ENCODE peak calls at places on chromosomes 3 and 15, in eight cellular contexts. A, P, C, R, U, J, V and Q are unnamed samples.

GRCh38 chr3:65748326-65748725 is 290.4 kb downstream of the MAGI1 start:
- DNase-seq in J (no peak), A (no peak), C (no peak), V (no peak), U (no peak), R (no peak), P (no peak), Q (no peak)

GRCh38 chr3:58112185-58112535 is 98.6 kb downstream of the DNASE1L3 start:
- DNase-seq in R (no peak), C (no peak), U (no peak), A (no peak), P (no peak), V (no peak), J (no peak), Q (no peak)

GRCh38 chr15:96285306-96285705 is 45.2 kb upstream of the NR2F2 start:
- DNase-seq in U (peak; percentile 84), A (no peak), J (no peak), P (no peak), R (no peak), V (no peak), C (no peak), Q (no peak)

GRCh38 chr3:143514874-143515273 is 333.4 kb downstream of the SLC9A9 start:
- DNase-seq in V (no peak), U (no peak), J (no peak), R (no peak), P (no peak), A (no peak), C (no peak), Q (no peak)

GRCh38 chr3:114231616-114232015 is 5.8 kb downstream of the ZNF80 start:
- DNase-seq in P (no peak), U (no peak), R (no peak), A (no peak), V (no peak), J (no peak), C (no peak), Q (no peak)

GRCh38 chr3:64341355-64341754 is 116.1 kb upstream of the PRICKLE2 start:
- DNase-seq in A (no peak), U (peak; percentile 86), P (no peak), V (no peak), C (no peak), R (no peak), J (no peak), Q (no peak)

GRCh38 chr3:11635671-11636371 is 7.9 kb downstream of the VGLL4 start:
- DNase-seq in P (no peak), V (no peak), C (no peak), U (no peak), R (no peak), A (no peak), J (no peak), Q (no peak)

GRCh38 chr3:152251916-152252315 is 16.8 kb upstream of the MBNL1 start:
- DNase-seq in U (no peak), J (no peak), P (no peak), C (no peak), R (no peak), V (no peak), A (no peak), Q (no peak)

GRCh38 chr15:38642689-38643270 is 78.2 kb upstream of the RASGRP1 start:
- DNase-seq in J (no peak), A (no peak), U (no peak), V (no peak), R (no peak), P (no peak), C (no peak), Q (no peak)

GRCh38 chr3:179179979-179180758 is 32.0 kb downstream of the PIK3CA start:
- DNase-seq in C (no peak), V (no peak), J (no peak), U (no peak), R (no peak), A (no peak), P (no peak), Q (no peak)

GRCh38 chr3:184805351-184806038 is 6.5 kb upstream of the VPS8 start:
- DNase-seq in C (no peak), J (no peak), P (peak; percentile 72), R (no peak), U (no peak), A (no peak), V (no peak), Q (no peak)

GRCh38 chr3:76490064-76490463 is 549.8 kb upstream of the ROBO2 start:
- DNase-seq in V (no peak), J (no peak), R (no peak), U (no peak), A (no peak), P (no peak), C (no peak), Q (no peak)

GRCh38 chr3:81666502-81667121 is 94.8 kb downstream of the GBE1 start:
- DNase-seq in A (no peak), J (no peak), R (no peak), V (no peak), U (no peak), P (no peak), C (no peak), Q (no peak)

GRCh38 chr3:114558271-114558670 is 264.4 kb downstream of the TIGIT start:
- DNase-seq in J (no peak), U (no peak), A (no peak), V (no peak), C (no peak), R (no peak), P (no peak), Q (no peak)

GRCh38 chr3:127003601-127004280 is 20.8 kb downstream of the PLXNA1 start:
- DNase-seq in J (no peak), C (no peak), R (no peak), A (no peak), P (no peak), U (no peak), V (no peak), Q (no peak)
- TF ChIP-seq POLR2A in J (no peak), C (no peak), R (no peak), A (no peak), P (no peak), U (no peak), V (no peak), Q (no peak)

GRCh38 chr15:77027697-77028450 is 32.9 kb downstream of the PSTPIP1 start:
- DNase-seq in U (no peak), J (no peak), A (peak; percentile 57), R (no peak), V (no peak), C (peak; percentile 10), P (no peak), Q (no peak)
- TF ChIP-seq POLR2AphosphoS5 in U (no peak), J (no peak), A (no peak), R (no peak), V (no peak), C (no peak), P (no peak), Q (no peak)

GRCh38 chr15:80015156-80015555 is 44.2 kb upstream of the BCL2A1 start:
- DNase-seq in V (no peak), J (no peak), P (no peak), U (no peak), A (peak; percentile 6), C (no peak), R (no peak), Q (no peak)

GRCh38 chr15:80012060-80012726 is 41.2 kb upstream of the BCL2A1 start:
- DNase-seq in A (peak; percentile 8), R (no peak), J (no peak), V (no peak), U (no peak), C (no peak), P (no peak), Q (no peak)

GRCh38 chr15:80007532-80007931 is 36.5 kb upstream of the BCL2A1 start:
- DNase-seq in R (no peak), U (no peak), P (peak; percentile 70), A (peak; percentile 8), V (no peak), J (no peak), C (no peak), Q (no peak)

DNA sequence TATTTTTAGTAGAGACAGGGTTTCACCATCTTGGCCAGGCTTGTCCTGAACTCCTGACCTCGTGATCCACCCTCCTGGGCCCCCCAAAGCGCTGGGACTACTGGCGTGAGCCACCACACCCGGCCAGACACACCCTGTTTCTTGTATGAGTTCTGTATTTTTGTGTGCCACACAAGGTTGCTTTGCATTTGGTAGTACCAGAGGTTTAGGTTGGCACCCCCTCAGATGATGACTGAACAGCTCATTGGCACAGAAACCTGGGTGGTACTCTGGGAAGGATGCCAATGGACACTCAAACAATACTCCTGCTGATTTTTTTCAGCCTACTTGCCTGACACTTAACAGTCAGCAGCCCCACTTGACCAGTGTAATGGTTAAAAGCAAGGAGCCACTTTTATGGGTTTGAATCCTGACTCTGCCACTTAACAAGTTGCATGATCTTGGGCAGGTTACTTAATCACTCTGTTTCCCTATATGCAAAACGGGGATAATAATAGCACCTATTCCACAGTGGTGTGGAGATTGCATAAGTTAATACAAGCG is 39.2 kb upstream of the BCL2A1 start:
- DNase-seq in J (no peak), V (no peak), R (no peak), C (no peak), A (peak; percentile 29), U (no peak), P (no peak), Q (peak; percentile 19)
- H3K4me3 ChIP-seq in J (no peak overlapping the region), V (peak overlapping the region; percentile 32), R (no peak overlapping the region), C (no peak overlapping the region), A (no peak overlapping the region), U (no peak overlapping the region), P (no peak overlapping the region), Q (no peak overlapping the region)

DNA sequence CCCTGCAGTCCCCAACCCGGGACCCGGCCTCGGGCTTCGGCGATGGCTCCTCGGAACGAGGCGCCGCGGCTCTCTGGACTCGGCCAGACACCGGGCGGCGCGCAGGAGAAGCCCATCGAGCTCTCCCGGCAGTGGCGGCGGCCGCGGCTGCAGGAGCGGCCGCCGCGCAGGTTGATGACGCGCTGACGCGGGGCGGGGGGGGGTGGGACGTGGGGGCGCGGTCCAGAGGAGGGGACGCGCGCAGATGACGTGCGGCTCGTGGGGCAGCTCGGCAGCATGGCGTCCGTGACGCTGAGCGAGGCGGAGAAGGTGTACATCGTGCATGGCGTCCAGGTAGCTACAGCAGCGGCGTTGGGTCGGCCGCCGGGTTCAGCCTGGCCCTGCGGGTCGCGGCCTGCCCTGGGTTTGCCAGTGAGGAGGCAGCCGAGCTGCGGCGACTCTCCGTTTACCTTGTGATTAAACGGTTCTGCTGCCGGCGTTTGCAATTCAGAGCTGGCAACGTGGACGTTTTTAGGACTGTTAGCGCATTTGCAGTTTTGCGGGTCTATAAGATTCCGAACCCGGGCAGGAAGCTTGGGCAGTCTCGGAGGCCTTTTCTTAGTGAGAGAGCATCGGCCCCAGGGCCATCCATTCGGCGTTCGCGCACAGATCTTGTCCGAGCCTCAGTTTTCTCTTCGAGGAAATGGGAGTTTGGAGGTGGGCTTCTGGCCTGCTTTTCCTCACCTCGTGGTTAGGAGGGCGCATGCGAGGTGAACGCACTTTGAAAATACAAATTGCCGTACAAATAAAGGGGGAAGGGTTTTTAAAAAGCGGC is at the start of the genes EXOSC7 and ZDHHC3:
- DNase-seq in A (peak; percentile 91), C (peak; percentile 89), J (peak; percentile 56), R (peak; percentile 90), U (peak; percentile 97), P (peak; percentile 68), V (no peak), Q (peak; percentile 91)
- TF ChIP-seq POLR2A in A (no peak), C (peak; percentile 89), J (peak; percentile 86), R (no peak), U (peak; percentile 44), P (peak; percentile 90), V (peak; percentile 99), Q (no peak)